ENCODE peak calls at places on chromosome 21, in four cellular contexts. V is HepG2, O is K562, W is WTC11. M is an unnamed sample.

GRCh38 chr21:26124421-26124833 is 46.1 kb downstream of the APP start:
- DNase-seq in V (no peak), W (no peak), O (no peak), M (no peak)

GRCh38 chr21:45295576-45296365 is 8.1 kb upstream of the POFUT2 start:
- DNase-seq in V (no peak), W (no peak), O (no peak), M (no peak)

GRCh38 chr21:39011911-39012310 is 171.3 kb downstream of the PSMG1 start:
- DNase-seq in V (no peak), O (no peak), W (no peak), M (no peak)

GRCh38 chr21:32900814-32901213 is 124.9 kb upstream of the OLIG2 start:
- DNase-seq in W (no peak), V (no peak), O (no peak), M (no peak)

GRCh38 chr21:45935628-45936027 is 45.9 kb upstream of the COL6A1 start:
- DNase-seq in O (no peak), V (no peak), W (no peak), M (no peak)

GRCh38 chr21:42609806-42610205 is 43.6 kb upstream of the PDE9A start:
- DNase-seq in V (no peak), O (peak), W (no peak), M (peak)

GRCh38 chr21:45510466-45510955 is 31.7 kb downstream of the SLC19A1 start:
- DNase-seq in W (no peak), V (no peak), O (no peak), M (no peak)

GRCh38 chr21:38798481-38798882 is 7.2 kb upstream of the ETS2 start:
- DNase-seq in O (peak), W (peak), V (no peak), M (no peak)

GRCh38 chr21:45347048-45347711 is 57.8 kb upstream of the COL18A1 start:
- DNase-seq in V (no peak), O (no peak), W (peak), M (no peak)

GRCh38 chr21:42721341-42721824 is 68.0 kb downstream of the PDE9A start:
- DNase-seq in V (peak), O (no peak), W (no peak), M (no peak)

GRCh38 chr21:32186843-32187242 is 92.0 kb downstream of the MIS18A start:
- DNase-seq in V (no peak), O (no peak), W (no peak), M (no peak)

GRCh38 chr21:39647476-39647875 is 34.7 kb downstream of the B3GALT5 start:
- DNase-seq in V (no peak), O (no peak), W (no peak), M (no peak)

GRCh38 chr21:42227909-42228708 is 9.2 kb downstream of the ABCG1 start:
- DNase-seq in W (peak), V (peak), O (peak), M (peak)

GRCh38 chr21:8998946-8999681 is 1522.3 kb upstream of the TPTE start:
- DNase-seq in O (no peak), W (no peak), V (peak), M (no peak)

GRCh38 chr21:42988234-42988965 is 14.0 kb downstream of the PKNOX1 start:
- DNase-seq in W (no peak), V (no peak), O (no peak), M (no peak)

GRCh38 chr21:30251781-30252180 is 31.0 kb downstream of the KRTAP24-1 start:
- DNase-seq in O (no peak), W (no peak), V (no peak), M (no peak)

GRCh38 chr21:25997788-25998611 is 172.6 kb downstream of the APP start:
- DNase-seq in W (peak), O (no peak), V (peak), M (no peak)

GRCh38 chr21:43189936-43190335 is 21.1 kb downstream of the CRYAA start:
- DNase-seq in V (no peak), W (peak), O (no peak), M (no peak)

GRCh38 chr21:44502559-44502958 is 37.4 kb downstream of the KRTAP10-1 start:
- DNase-seq in W (no peak), V (no peak), O (no peak), M (no peak)

GRCh38 chr21:31872452-31873274 is at the start of gene HUNK:
- DNase-seq in O (no peak), V (peak), W (peak), M (no peak)

GRCh38 chr21:44345495-44345894 is 6.3 kb upstream of the CFAP410 start:
- DNase-seq in W (no peak), V (no peak), O (no peak), M (no peak)

GRCh38 chr21:20443558-20444155 is 554.6 kb upstream of the NCAM2 start:
- DNase-seq in O (peak), V (no peak), W (no peak), M (no peak)

GRCh38 chr21:43209575-43210453 is 41.0 kb downstream of the CRYAA start:
- DNase-seq in W (peak), O (no peak), V (peak), M (no peak)

GRCh38 chr21:39688010-39688409 is 57.0 kb upstream of the IGSF5 start:
- DNase-seq in V (no peak), W (no peak), O (no peak), M (no peak)

GRCh38 chr21:42307106-42307505 is 8.1 kb downstream of the TFF3 start:
- DNase-seq in V (no peak), O (no peak), W (no peak), M (no peak)

GRCh38 chr21:46099476-46099875 is 1.6 kb downstream of the COL6A2 start:
- DNase-seq in V (peak), W (peak), O (peak), M (no peak)

GRCh38 chr21:43269461-43269860 is 100.7 kb downstream of the CRYAA start:
- DNase-seq in V (no peak), W (peak), O (peak), M (no peak)

GRCh38 chr21:19864456-19864855 is 1133.8 kb upstream of the NCAM2 start:
- DNase-seq in W (no peak), V (no peak), O (no peak), M (no peak)

GRCh38 chr21:45358711-45359310 is 46.2 kb upstream of the COL18A1 start:
- DNase-seq in O (no peak), W (no peak), V (no peak), M (no peak)

GRCh38 chr21:25080706-25081495 is 526.4 kb downstream of the MRPL39 start:
- DNase-seq in V (no peak), O (no peak), W (no peak), M (no peak)

GRCh38 chr21:44846485-44847260 is 26.8 kb downstream of the PTTG1IP start:
- DNase-seq in W (no peak), V (peak), O (peak), M (no peak)

GRCh38 chr21:25790122-25790951 is 55.6 kb downstream of the GABPA start:
- DNase-seq in V (peak), O (peak), W (no peak), M (no peak)

GRCh38 chr21:38773108-38774061 is 32.3 kb upstream of the ETS2 start:
- DNase-seq in O (no peak), V (peak), W (no peak), M (no peak)

GRCh38 chr21:39556176-39556575 is 56.6 kb upstream of the B3GALT5 start:
- DNase-seq in W (peak), O (no peak), V (no peak), M (no peak)

GRCh38 chr21:20591294-20591693 is 406.9 kb upstream of the NCAM2 start:
- DNase-seq in W (no peak), V (no peak), O (no peak), M (no peak)

GRCh38 chr21:7917729-7918128 is 2603.7 kb upstream of the TPTE start:
- DNase-seq in W (no peak), O (no peak), V (no peak), M (no peak)

GRCh38 chr21:43832648-43833047 is 32.4 kb upstream of the AGPAT3 start:
- DNase-seq in V (no peak), W (no peak), O (no peak), M (no peak)

GRCh38 chr21:39611547-39612190 is 1.1 kb upstream of the B3GALT5 start:
- DNase-seq in V (no peak), O (no peak), W (peak), M (no peak)

GRCh38 chr21:16695074-16695473 is 817.8 kb upstream of the CXADR start:
- DNase-seq in V (no peak), O (no peak), W (no peak), M (no peak)
- TF ChIP-seq ETV6 in V (no peak), O (no peak), W (no peak), M (no peak)

GRCh38 chr21:36881223-36881622 is 85.2 kb downstream of the HLCS start:
- DNase-seq in O (no peak), V (no peak), W (no peak), M (no peak)
- TF ChIP-seq ETV6 in O (no peak), V (no peak), W (no peak), M (no peak)

DNA sequence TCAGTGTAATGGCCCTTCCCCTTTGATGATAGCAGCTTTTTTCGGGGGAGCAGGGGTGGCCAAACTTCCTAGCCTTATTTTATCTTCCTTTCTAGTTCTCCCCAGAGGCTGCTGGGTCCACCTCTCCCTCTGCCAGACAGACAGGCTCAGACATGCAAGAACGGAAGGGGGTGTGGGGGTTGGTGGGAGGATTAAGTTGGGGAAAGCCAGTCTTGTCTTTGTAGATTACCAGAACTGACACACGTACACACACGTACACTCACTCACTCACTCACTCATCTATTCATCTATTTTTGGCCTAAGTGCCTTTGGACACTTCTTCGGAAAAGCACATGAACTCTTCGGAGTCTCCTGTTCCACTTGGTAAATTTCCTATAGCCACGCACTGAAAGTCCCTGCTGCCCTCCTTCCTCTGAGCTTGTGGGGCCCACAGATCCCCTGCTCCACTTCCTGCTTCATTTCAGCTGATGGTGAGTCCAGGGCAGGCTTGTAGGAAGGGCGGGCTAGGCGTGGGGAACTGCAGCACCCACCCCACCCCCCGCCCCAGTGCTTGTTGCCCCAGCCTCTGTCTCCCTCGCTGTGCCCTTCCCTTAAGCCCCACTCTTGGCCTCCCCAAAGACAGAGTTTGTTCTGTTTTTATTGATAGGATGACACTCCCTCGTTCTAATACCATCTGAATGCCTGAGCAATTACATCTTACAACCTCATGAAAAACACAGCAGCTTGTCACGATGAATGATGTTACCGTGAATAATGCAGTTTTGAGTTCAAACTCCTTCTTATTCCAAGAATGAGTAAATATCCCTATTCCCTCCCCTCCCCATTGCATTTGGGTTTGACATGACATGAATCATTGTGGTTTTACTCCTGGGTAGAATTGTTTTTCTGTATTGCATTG is 60.7 kb upstream of the ATP5PO start:
- DNase-seq in W (no peak), V (peak), O (peak), M (peak)
- TF ChIP-seq ETV6 in W (no peak), V (no peak), O (no peak), M (peak)

DNA sequence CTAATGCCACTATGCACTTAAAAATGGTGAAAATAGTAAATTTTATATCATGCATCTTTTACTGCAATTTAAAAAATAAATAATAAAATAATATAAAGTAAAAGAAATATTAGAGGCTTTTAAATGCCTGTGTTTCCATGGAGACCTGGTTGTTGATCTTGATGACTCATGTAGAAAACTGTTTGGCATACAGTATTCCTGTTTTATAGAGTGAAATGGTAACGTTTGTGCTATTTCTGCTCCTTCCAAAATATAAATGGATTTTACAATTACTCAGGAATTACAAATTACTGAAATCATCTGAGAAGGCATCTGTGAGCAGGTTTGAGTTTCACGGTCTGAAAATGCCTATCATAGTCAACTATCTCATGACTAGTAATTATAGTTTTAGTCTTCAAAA is 98.4 kb upstream of the USP25 start:
- DNase-seq in O (no peak), V (no peak), W (no peak), M (no peak)
- TF ChIP-seq ETV6 in O (no peak), V (no peak), W (no peak), M (no peak)

GRCh38 chr21:14273736-14274538 is 58.0 kb downstream of the RBM11 start:
- DNase-seq in W (peak), O (peak), V (no peak), M (no peak)
- TF ChIP-seq ETV6 in W (no peak), O (no peak), V (no peak), M (no peak)

DNA sequence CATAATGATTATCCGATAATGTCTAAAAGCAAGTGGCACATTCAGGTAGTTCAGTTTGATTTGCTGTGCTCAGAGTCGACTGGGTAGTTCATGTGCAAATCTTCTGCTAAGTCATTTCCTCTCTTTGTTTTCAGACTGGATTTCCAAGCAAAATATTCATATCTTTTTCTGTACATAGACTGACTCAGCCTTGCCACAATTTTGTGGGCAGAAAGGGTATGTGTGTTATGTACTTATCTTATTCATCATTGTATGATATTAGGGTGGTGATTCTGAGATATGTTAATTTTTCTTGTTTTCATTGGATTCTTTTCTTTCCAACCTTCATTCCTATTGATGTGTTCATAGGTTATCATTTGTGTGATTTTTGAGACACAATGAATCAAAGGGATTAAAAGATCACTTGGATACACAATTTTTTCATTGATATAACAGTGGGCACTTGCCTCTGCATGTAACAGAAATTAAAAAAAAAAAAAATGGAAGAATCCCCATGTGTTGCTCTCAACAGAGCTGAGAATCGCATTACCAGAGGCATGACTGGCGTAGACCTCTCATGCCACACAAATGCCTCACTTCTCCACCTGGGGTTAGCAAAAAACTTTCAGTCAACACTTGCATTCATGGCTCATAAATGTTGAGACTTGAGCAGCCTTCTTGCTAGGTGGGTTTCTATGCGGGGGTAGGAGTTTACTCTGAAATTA is 355.5 kb downstream of the LTN1 start:
- DNase-seq in W (no peak), O (no peak), V (no peak), M (no peak)
- TF ChIP-seq ETV6 in W (no peak), O (no peak), V (no peak), M (no peak)